ENCODE peak calls at places on chromosomes 6 and 20, in six cellular contexts. One of them, this sample, is unnamed.

GRCh38 chr6:158972241-158973233 is 27.5 kb downstream of the RSPH3 start:
- DNase-seq in KBM-7: peak; percentile 70
- DNase-seq in BJ: peak; percentile 4
- DNase-seq in T-helper 17 cell: no peak
- DNase-seq in lung: no peak
- DNase-seq in heart left ventricle: no peak
- DNase-seq in this sample: no peak

GRCh38 chr6:37668251-37668650 is 29.4 kb downstream of the MDGA1 start:
- DNase-seq in BJ: no peak
- DNase-seq in heart left ventricle: no peak
- DNase-seq in lung: no peak
- DNase-seq in T-helper 17 cell: no peak
- DNase-seq in KBM-7: no peak
- DNase-seq in this sample: no peak

GRCh38 chr20:24779166-24779565 is 169.9 kb upstream of the CST7 start:
- DNase-seq in heart left ventricle: no peak
- DNase-seq in lung: no peak
- DNase-seq in BJ: no peak
- DNase-seq in T-helper 17 cell: no peak
- DNase-seq in KBM-7: no peak
- DNase-seq in this sample: peak; percentile 46

GRCh38 chr6:82867946-82868345 is 197.7 kb downstream of the UBE3D start:
- DNase-seq in T-helper 17 cell: no peak
- DNase-seq in BJ: no peak
- DNase-seq in lung: no peak
- DNase-seq in heart left ventricle: no peak
- DNase-seq in KBM-7: no peak
- DNase-seq in this sample: no peak

GRCh38 chr6:408599-409102 is 17.1 kb downstream of the IRF4 start:
- DNase-seq in KBM-7: peak; percentile 93
- DNase-seq in heart left ventricle: peak; percentile 43
- DNase-seq in lung: peak; percentile 72
- DNase-seq in T-helper 17 cell: no peak
- DNase-seq in BJ: no peak
- DNase-seq in this sample: no peak

GRCh38 chr6:125480146-125480545 is 178.4 kb upstream of the HDDC2 start:
- DNase-seq in KBM-7: no peak
- DNase-seq in lung: no peak
- DNase-seq in T-helper 17 cell: no peak
- DNase-seq in BJ: no peak
- DNase-seq in heart left ventricle: no peak
- DNase-seq in this sample: no peak

GRCh38 chr6:10248378-10248843 is 166.5 kb downstream of the TFAP2A start:
- DNase-seq in heart left ventricle: no peak
- DNase-seq in KBM-7: peak; percentile 7
- DNase-seq in lung: no peak
- DNase-seq in T-helper 17 cell: no peak
- DNase-seq in BJ: peak; percentile 70
- DNase-seq in this sample: no peak

GRCh38 chr6:37375376-37375775 is 21.6 kb downstream of the RNF8 start:
- DNase-seq in heart left ventricle: no peak
- DNase-seq in BJ: no peak
- DNase-seq in lung: no peak
- DNase-seq in T-helper 17 cell: no peak
- DNase-seq in KBM-7: no peak
- DNase-seq in this sample: no peak

GRCh38 chr6:50720623-50721022 is 7.3 kb downstream of the TFAP2D start:
- DNase-seq in heart left ventricle: no peak
- DNase-seq in T-helper 17 cell: no peak
- DNase-seq in BJ: no peak
- DNase-seq in lung: no peak
- DNase-seq in KBM-7: peak; percentile 20
- DNase-seq in this sample: no peak

GRCh38 chr6:168578036-168578435 is 137.1 kb downstream of the SMOC2 start:
- DNase-seq in KBM-7: no peak
- DNase-seq in BJ: no peak
- DNase-seq in T-helper 17 cell: no peak
- DNase-seq in heart left ventricle: no peak
- DNase-seq in lung: no peak
- DNase-seq in this sample: no peak

GRCh38 chr6:169724554-169725269 is 412 bp upstream of the PHF10 start:
- DNase-seq in lung: peak; percentile 45
- DNase-seq in KBM-7: peak; percentile 61
- DNase-seq in BJ: no peak
- DNase-seq in heart left ventricle: peak; percentile 72
- DNase-seq in T-helper 17 cell: peak; percentile 39
- DNase-seq in this sample: peak; percentile 56

GRCh38 chr6:109879521-109879920 is 98.6 kb upstream of the GPR6 start:
- DNase-seq in heart left ventricle: no peak
- DNase-seq in BJ: no peak
- DNase-seq in lung: no peak
- DNase-seq in KBM-7: no peak
- DNase-seq in T-helper 17 cell: no peak
- DNase-seq in this sample: no peak

GRCh38 chr6:148240463-148240845 is 102.2 kb upstream of the SASH1 start:
- DNase-seq in lung: no peak
- DNase-seq in T-helper 17 cell: no peak
- DNase-seq in KBM-7: no peak
- DNase-seq in BJ: peak; percentile 60
- DNase-seq in heart left ventricle: peak; percentile 47
- DNase-seq in this sample: no peak

GRCh38 chr6:134057478-134057877 is 5.1 kb upstream of the SLC2A12 start:
- DNase-seq in T-helper 17 cell: no peak
- DNase-seq in heart left ventricle: no peak
- DNase-seq in KBM-7: no peak
- DNase-seq in BJ: no peak
- DNase-seq in lung: no peak
- DNase-seq in this sample: no peak

GRCh38 chr20:49979030-49979832 is 3.5 kb upstream of the SNAI1 start:
- DNase-seq in T-helper 17 cell: peak; percentile 63
- DNase-seq in BJ: no peak
- DNase-seq in lung: peak; percentile 48
- DNase-seq in KBM-7: peak; percentile 81
- DNase-seq in heart left ventricle: peak; percentile 52
- DNase-seq in this sample: peak; percentile 67

GRCh38 chr6:33771342-33772113 is 17.4 kb downstream of the LEMD2 start:
- DNase-seq in KBM-7: peak; percentile 82
- DNase-seq in heart left ventricle: peak; percentile 75
- DNase-seq in lung: peak; percentile 63
- DNase-seq in T-helper 17 cell: peak; percentile 61
- DNase-seq in BJ: peak; percentile 96
- DNase-seq in this sample: peak; percentile 88

GRCh38 chr6:140079328-140079727 is 704.9 kb upstream of the CITED2 start:
- DNase-seq in T-helper 17 cell: no peak
- DNase-seq in KBM-7: no peak
- DNase-seq in BJ: no peak
- DNase-seq in lung: no peak
- DNase-seq in heart left ventricle: peak; percentile 51
- DNase-seq in this sample: no peak

GRCh38 chr6:148443798-148444560 is 101.3 kb downstream of the SASH1 start:
- DNase-seq in heart left ventricle: no peak
- DNase-seq in T-helper 17 cell: no peak
- DNase-seq in lung: no peak
- DNase-seq in KBM-7: no peak
- DNase-seq in BJ: no peak
- DNase-seq in this sample: no peak

GRCh38 chr20:38301283-38301682 is 2.7 kb upstream of the BPI start:
- DNase-seq in lung: no peak
- DNase-seq in T-helper 17 cell: no peak
- DNase-seq in heart left ventricle: no peak
- DNase-seq in KBM-7: no peak
- DNase-seq in BJ: no peak
- DNase-seq in this sample: no peak

GRCh38 chr20:49580818-49581174 is 12.9 kb upstream of the PTGIS start:
- DNase-seq in T-helper 17 cell: no peak
- DNase-seq in KBM-7: no peak
- DNase-seq in heart left ventricle: no peak
- DNase-seq in BJ: no peak
- DNase-seq in lung: no peak
- DNase-seq in this sample: no peak

GRCh38 chr6:43887340-43887858 is 117.4 kb downstream of the VEGFA start:
- DNase-seq in KBM-7: peak; percentile 11
- DNase-seq in T-helper 17 cell: no peak
- DNase-seq in lung: no peak
- DNase-seq in heart left ventricle: no peak
- DNase-seq in BJ: no peak
- DNase-seq in this sample: peak; percentile 85

GRCh38 chr6:6654599-6655575 is 66.4 kb downstream of the LY86 start:
- DNase-seq in T-helper 17 cell: no peak
- DNase-seq in BJ: no peak
- DNase-seq in KBM-7: peak; percentile 99
- DNase-seq in heart left ventricle: peak; percentile 71
- DNase-seq in lung: no peak
- DNase-seq in this sample: no peak

GRCh38 chr20:36579996-36580545 is 6.7 kb downstream of the TGIF2 start:
- DNase-seq in heart left ventricle: no peak
- DNase-seq in lung: no peak
- DNase-seq in KBM-7: no peak
- DNase-seq in BJ: no peak
- DNase-seq in T-helper 17 cell: no peak
- DNase-seq in this sample: no peak

GRCh38 chr6:168219167-168219566 is 100.4 kb downstream of the DACT2 start:
- DNase-seq in heart left ventricle: peak; percentile 66
- DNase-seq in lung: no peak
- DNase-seq in BJ: no peak
- DNase-seq in T-helper 17 cell: no peak
- DNase-seq in KBM-7: no peak
- DNase-seq in this sample: no peak

GRCh38 chr6:25768566-25768965 is 14.0 kb downstream of the SLC17A4 start:
- DNase-seq in lung: no peak
- DNase-seq in T-helper 17 cell: no peak
- DNase-seq in BJ: no peak
- DNase-seq in KBM-7: no peak
- DNase-seq in heart left ventricle: no peak
- DNase-seq in this sample: no peak

GRCh38 chr6:112251170-112251945 is 3.0 kb downstream of the LAMA4 start:
- DNase-seq in heart left ventricle: peak; percentile 54
- DNase-seq in BJ: no peak
- DNase-seq in KBM-7: no peak
- DNase-seq in T-helper 17 cell: no peak
- DNase-seq in lung: no peak
- DNase-seq in this sample: peak; percentile 31

GRCh38 chr6:113881473-113881980 is 24.4 kb downstream of the MARCKS start:
- DNase-seq in T-helper 17 cell: no peak
- DNase-seq in lung: no peak
- DNase-seq in BJ: no peak
- DNase-seq in heart left ventricle: no peak
- DNase-seq in KBM-7: peak; percentile 71
- DNase-seq in this sample: no peak

GRCh38 chr6:89951574-89952360 is 57.5 kb downstream of the GJA10 start:
- DNase-seq in BJ: no peak
- DNase-seq in T-helper 17 cell: no peak
- DNase-seq in KBM-7: no peak
- DNase-seq in heart left ventricle: no peak
- DNase-seq in lung: no peak
- DNase-seq in this sample: no peak

GRCh38 chr6:168221000-168221399 is 98.6 kb downstream of the DACT2 start:
- DNase-seq in heart left ventricle: no peak
- DNase-seq in T-helper 17 cell: no peak
- DNase-seq in KBM-7: peak; percentile 11
- DNase-seq in lung: no peak
- DNase-seq in BJ: no peak
- DNase-seq in this sample: no peak

GRCh38 chr6:89048286-89048923 is 32.1 kb upstream of the PNRC1 start:
- DNase-seq in KBM-7: no peak
- DNase-seq in lung: no peak
- DNase-seq in BJ: no peak
- DNase-seq in heart left ventricle: no peak
- DNase-seq in T-helper 17 cell: no peak
- DNase-seq in this sample: no peak